ENCODE peak calls at places on chromosome 17, in eight cellular contexts. R, B, T, Q, S, E, M and A are unnamed samples.

GRCh38 chr17:79600613-79601221 is 10.1 kb downstream of the RBFOX3 start:
- DNase-seq in T (no peak), M (no peak), S (no peak), Q (no peak), R (no peak), B (no peak), E (no peak), A (no peak)

GRCh38 chr17:50908860-50909764 is 43.0 kb upstream of the TOB1 start:
- DNase-seq in Q (no peak), T (no peak), S (no peak), B (no peak), M (no peak), E (no peak), R (peak), A (no peak)

GRCh38 chr17:82214012-82214628 is 1.5 kb upstream of the CCDC57 start:
- DNase-seq in M (no peak), E (no peak), T (no peak), B (no peak), S (no peak), R (no peak), Q (no peak), A (no peak)

GRCh38 chr17:59684967-59685366 is 22.3 kb downstream of the PTRH2 start:
- DNase-seq in M (no peak), B (no peak), S (no peak), E (no peak), R (no peak), T (no peak), Q (no peak), A (no peak)

GRCh38 chr17:65463242-65463641 is 98.2 kb downstream of the AXIN2 start:
- DNase-seq in M (peak), S (no peak), B (peak), R (no peak), T (no peak), E (no peak), Q (no peak), A (no peak)

GRCh38 chr17:72614476-72614870 is 478.0 kb downstream of the SLC39A11 start:
- DNase-seq in S (no peak), R (no peak), B (peak), E (no peak), T (no peak), Q (no peak), M (no peak), A (no peak)

GRCh38 chr17:57331423-57331822 is 75.1 kb downstream of the MSI2 start:
- DNase-seq in T (no peak), B (no peak), E (no peak), R (no peak), M (no peak), Q (no peak), S (no peak), A (no peak)

GRCh38 chr17:69594641-69595040 is 180.1 kb downstream of the MAP2K6 start:
- DNase-seq in S (no peak), M (no peak), E (no peak), B (no peak), R (no peak), T (peak), Q (no peak), A (no peak)

GRCh38 chr17:48084932-48085331 is 16.3 kb downstream of the CBX1 start:
- DNase-seq in B (no peak), R (no peak), Q (no peak), E (no peak), M (no peak), T (no peak), S (no peak), A (no peak)

GRCh38 chr17:29251969-29252866 is 5.6 kb downstream of the CRYBA1 start:
- DNase-seq in T (no peak), S (peak), Q (peak), M (peak), B (peak), R (peak), E (no peak), A (no peak)

GRCh38 chr17:35653619-35654361 is 66.7 kb downstream of the AP2B1 start:
- DNase-seq in Q (no peak), S (no peak), T (no peak), B (no peak), M (no peak), R (no peak), E (no peak), A (no peak)

GRCh38 chr17:59762022-59762825 is 54.8 kb downstream of the VMP1 start:
- DNase-seq in B (peak), E (no peak), S (peak), R (no peak), M (peak), Q (no peak), T (no peak), A (no peak)

GRCh38 chr17:39979865-39980401 is 674 bp upstream of the PSMD3 start:
- DNase-seq in B (peak), S (no peak), T (peak), E (no peak), Q (peak), M (peak), R (peak), A (no peak)

GRCh38 chr17:70905796-70906195 is 736.5 kb downstream of the KCNJ2 start:
- DNase-seq in Q (no peak), R (no peak), E (no peak), M (peak), T (no peak), B (peak), S (no peak), A (no peak)

GRCh38 chr17:34606721-34607120 is 27.3 kb downstream of the TMEM132E start:
- DNase-seq in M (no peak), R (no peak), B (no peak), E (no peak), S (no peak), Q (no peak), T (no peak), A (no peak)

GRCh38 chr17:17141279-17141678 is 64.9 kb downstream of the PLD6 start:
- DNase-seq in M (no peak), S (no peak), E (no peak), T (peak), R (no peak), Q (no peak), B (no peak), A (no peak)

GRCh38 chr17:14112407-14112806 is 43.1 kb downstream of the COX10 start:
- DNase-seq in T (no peak), E (no peak), S (no peak), R (no peak), B (no peak), Q (no peak), M (no peak), A (no peak)

GRCh38 chr17:32931686-32932085 is 3.7 kb downstream of the TMEM98 start:
- DNase-seq in B (peak), Q (no peak), S (no peak), R (no peak), T (no peak), E (no peak), M (no peak), A (no peak)

GRCh38 chr17:41467546-41467945 is 360 bp upstream of the KRT32 start:
- DNase-seq in B (peak), E (no peak), S (no peak), Q (no peak), R (no peak), M (peak), T (no peak), A (no peak)

GRCh38 chr17:56499799-56500388 is 93.6 kb upstream of the NOG start:
- DNase-seq in M (peak), E (no peak), T (peak), S (no peak), Q (no peak), R (peak), B (peak), A (no peak)

GRCh38 chr17:34721326-34721725 is 141.9 kb downstream of the TMEM132E start:
- DNase-seq in B (no peak), Q (no peak), R (no peak), S (no peak), M (no peak), E (no peak), T (no peak), A (no peak)

GRCh38 chr17:47670064-47670463 is 20.3 kb downstream of the KPNB1 start:
- DNase-seq in T (no peak), S (no peak), E (no peak), R (no peak), B (no peak), M (no peak), Q (no peak), A (no peak)

GRCh38 chr17:56593073-56593740 is at the start of gene NOG:
- DNase-seq in S (peak), B (peak), M (peak), Q (peak), R (peak), E (no peak), T (peak), A (peak)

GRCh38 chr17:3400008-3400407 is 1.8 kb upstream of the OR1E1 start:
- DNase-seq in R (no peak), E (no peak), M (no peak), B (no peak), T (no peak), S (no peak), Q (no peak), A (no peak)

GRCh38 chr17:83170571-83171260 is 91.3 kb downstream of the METRNL start:
- DNase-seq in S (no peak), T (no peak), Q (no peak), E (no peak), B (no peak), M (no peak), R (no peak), A (peak)

GRCh38 chr17:57849874-57850754 is at the start of gene MRPS23:
- DNase-seq in R (peak), M (peak), Q (peak), T (peak), B (peak), E (peak), S (peak), A (peak)

GRCh38 chr17:73291260-73291801 is 20.5 kb downstream of the CDC42EP4 start:
- DNase-seq in M (peak), S (peak), R (no peak), T (no peak), B (peak), E (no peak), Q (peak), A (no peak)

GRCh38 chr17:64635647-64636305 is 26.3 kb downstream of the SMURF2 start:
- DNase-seq in E (no peak), R (no peak), B (peak), M (peak), S (peak), Q (no peak), T (no peak), A (no peak)

GRCh38 chr17:50352693-50353599 is 7.0 kb downstream of the XYLT2 start:
- DNase-seq in B (no peak), S (no peak), Q (no peak), R (no peak), M (no peak), E (no peak), T (no peak), A (no peak)

GRCh38 chr17:41653421-41654133 is 29.2 kb upstream of the KRT17 start:
- DNase-seq in E (no peak), S (no peak), R (no peak), T (no peak), B (no peak), Q (no peak), M (no peak), A (no peak)

GRCh38 chr17:34386925-34387550 is 24.0 kb upstream of the CCL1 start:
- DNase-seq in E (no peak), S (no peak), R (no peak), T (no peak), B (peak), Q (no peak), M (peak), A (no peak)

GRCh38 chr17:74730491-74731346 is 6.3 kb upstream of the RAB37 start:
- DNase-seq in S (peak), Q (no peak), R (no peak), T (no peak), E (no peak), B (no peak), M (no peak), A (no peak)

GRCh38 chr17:8826808-8827435 is 27.8 kb upstream of the MFSD6L start:
- DNase-seq in R (no peak), M (no peak), S (no peak), E (no peak), B (no peak), Q (no peak), T (no peak), A (peak)

DNA sequence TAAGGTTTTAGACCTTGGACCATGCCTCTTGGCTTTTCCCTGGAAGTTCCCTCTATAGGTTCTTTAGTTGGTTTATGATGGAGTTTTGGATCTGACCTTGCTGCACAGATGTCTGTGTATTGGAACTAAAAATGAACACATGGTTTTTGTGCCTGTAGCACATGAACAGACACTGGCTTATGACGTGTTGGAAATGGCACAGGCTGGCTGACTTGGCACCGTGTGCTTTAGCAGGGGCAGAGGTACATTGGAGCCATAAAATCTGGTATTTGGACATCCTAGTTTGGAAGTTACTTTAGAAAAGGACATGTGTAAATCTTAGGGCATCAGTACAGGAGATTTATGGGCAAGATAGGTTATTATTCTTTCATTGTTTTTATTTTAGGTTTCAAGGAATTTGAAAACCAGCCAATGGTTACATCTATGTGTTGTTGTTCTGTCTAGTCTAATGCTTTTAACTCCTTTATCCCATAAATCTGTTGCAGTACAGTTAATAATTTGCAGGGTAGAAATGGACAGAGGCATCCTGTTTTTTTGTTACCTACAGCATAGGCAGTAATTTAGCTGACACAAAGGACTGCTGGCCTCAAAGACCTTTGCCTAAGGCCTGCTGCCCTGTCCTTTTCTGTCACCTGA is 6.0 kb downstream of the SOCS7 start:
- DNase-seq in B (peak), Q (no peak), E (no peak), M (no peak), T (no peak), R (no peak), S (no peak), A (no peak)
- TF ChIP-seq CTCF in B (no peak), Q (no peak), E (no peak), M (no peak), T (no peak), R (no peak), S (no peak), A (no peak)

GRCh38 chr17:6420173-6420641 is 14.7 kb downstream of the AIPL1 start:
- DNase-seq in S (no peak), R (no peak), M (peak), E (no peak), Q (peak), T (peak), B (peak), A (no peak)
- TF ChIP-seq CTCF in S (no peak), R (no peak), M (peak), E (no peak), Q (peak), T (peak), B (peak), A (peak)

GRCh38 chr17:45121055-45121454 is 11.3 kb downstream of the PLCD3 start:
- DNase-seq in Q (no peak), B (no peak), E (no peak), S (no peak), R (no peak), M (no peak), T (no peak), A (no peak)

GRCh38 chr17:45119964-45120363 is 12.4 kb downstream of the PLCD3 start:
- DNase-seq in M (no peak), S (no peak), E (no peak), Q (no peak), T (no peak), R (no peak), B (no peak), A (no peak)

GRCh38 chr17:45117848-45118646 is 14.3 kb downstream of the PLCD3 start:
- DNase-seq in S (no peak), T (no peak), E (no peak), Q (no peak), M (no peak), B (no peak), R (no peak), A (no peak)

GRCh38 chr17:45118691-45119090 is 13.6 kb downstream of the PLCD3 start:
- DNase-seq in S (no peak), B (no peak), M (no peak), T (no peak), E (no peak), Q (no peak), R (no peak), A (no peak)

GRCh38 chr17:45120558-45120957 is 11.8 kb downstream of the PLCD3 start:
- DNase-seq in T (no peak), R (no peak), S (no peak), Q (no peak), E (no peak), B (no peak), M (no peak), A (no peak)
- TF ChIP-seq CTCF in T (no peak), R (no peak), S (no peak), Q (no peak), E (no peak), B (no peak), M (no peak), A (no peak)

GRCh38 chr17:9928601-9929341 is 23.7 kb upstream of the RCVRN start:
- DNase-seq in B (peak), R (peak), E (no peak), M (peak), T (peak), Q (peak), S (no peak), A (no peak)
- TF ChIP-seq CTCF in B (peak), R (peak), E (no peak), M (peak), T (peak), Q (peak), S (no peak), A (peak)

GRCh38 chr17:21288581-21289017 is 4.1 kb downstream of the MAP2K3 start:
- DNase-seq in E (no peak), B (no peak), Q (no peak), T (no peak), S (peak), R (no peak), M (no peak), A (no peak)
- TF ChIP-seq CTCF in E (no peak), B (no peak), Q (no peak), T (no peak), S (peak), R (no peak), M (no peak), A (no peak)

DNA sequence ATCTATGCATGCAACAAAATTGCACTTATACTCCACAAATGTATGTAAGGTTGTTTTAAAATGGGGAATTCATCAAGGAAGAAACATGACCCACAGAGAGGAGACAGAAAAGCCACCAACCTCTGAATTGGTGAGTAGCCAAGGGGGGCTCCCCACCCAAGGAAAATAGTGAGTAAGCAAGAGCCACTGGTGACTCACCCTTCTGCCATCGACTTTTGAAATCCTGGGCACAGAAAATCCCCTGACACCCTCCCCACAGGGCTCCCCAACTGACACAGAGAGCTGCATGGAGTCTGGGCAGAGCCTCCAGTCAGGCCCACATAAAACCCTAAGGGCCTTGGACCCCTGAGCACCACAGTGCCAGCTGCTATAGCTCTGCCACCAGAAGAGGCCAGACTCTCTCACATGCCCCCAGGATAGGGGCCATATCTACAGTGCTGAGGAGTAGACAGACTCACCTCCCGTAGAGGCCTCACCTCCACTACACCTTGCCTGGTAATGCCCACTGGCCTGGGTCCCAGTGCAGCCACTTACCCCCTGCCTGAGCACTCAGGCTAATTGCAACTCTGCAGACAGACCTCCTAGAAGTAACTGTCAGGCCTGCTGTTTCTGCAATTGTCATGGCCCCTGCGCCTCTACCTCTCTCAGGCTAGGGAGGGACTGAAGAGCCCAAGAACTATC is 244.7 kb upstream of the WSB1 start:
- DNase-seq in E (no peak), T (no peak), S (no peak), B (no peak), Q (no peak), M (no peak), R (no peak), A (no peak)
- TF ChIP-seq CTCF in E (no peak), T (no peak), S (no peak), B (no peak), Q (no peak), M (no peak), R (no peak), A (no peak)

DNA sequence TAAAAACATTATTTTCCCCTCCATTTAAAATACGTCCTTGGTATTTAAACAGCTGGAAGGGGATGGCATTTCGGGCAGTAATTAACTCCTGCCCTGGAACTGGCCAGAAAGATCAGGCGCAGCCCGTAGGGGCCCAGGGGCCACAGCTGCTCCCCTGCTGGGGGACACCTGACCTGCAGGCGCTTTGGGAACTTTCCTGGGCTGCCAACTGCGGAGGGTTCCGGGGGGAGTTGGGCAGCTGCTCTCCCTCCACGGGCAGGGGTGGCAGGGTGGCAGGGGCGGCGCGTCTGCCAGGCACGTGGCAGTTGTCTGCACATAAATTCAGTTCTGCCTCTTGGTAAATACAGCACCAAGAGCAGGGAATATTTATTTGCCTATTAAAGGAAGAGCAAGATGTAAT is 30.1 kb upstream of the CHMP6 start:
- DNase-seq in T (no peak), M (no peak), B (no peak), S (no peak), R (no peak), E (no peak), Q (no peak), A (no peak)
- TF ChIP-seq CTCF in T (no peak), M (no peak), B (no peak), S (no peak), R (peak), E (no peak), Q (no peak), A (peak)

DNA sequence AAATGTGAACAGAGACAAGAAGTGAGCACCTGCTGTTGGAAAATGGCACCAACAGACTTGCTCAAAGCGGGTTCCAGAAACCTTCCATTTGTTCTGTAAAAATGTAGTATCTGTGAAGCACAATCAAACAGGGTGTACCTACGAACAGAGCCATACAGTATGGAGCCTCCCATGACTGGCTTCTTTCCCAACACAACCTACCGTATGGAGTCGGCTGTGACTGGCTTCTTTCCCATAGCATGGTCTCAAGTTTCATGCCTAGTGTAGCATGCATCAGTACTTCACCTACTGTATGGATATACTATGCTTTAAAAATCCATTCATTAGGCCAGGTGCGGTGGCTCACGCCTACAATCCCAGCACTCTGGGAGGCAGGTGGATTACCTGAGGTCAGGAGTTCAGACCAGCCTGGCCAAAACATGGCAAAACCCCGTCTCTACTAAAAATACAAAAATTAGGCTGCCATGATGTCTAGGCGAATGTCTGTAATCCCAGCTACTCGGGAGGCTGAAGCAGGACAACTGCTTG is 26.2 kb downstream of the YWHAE start:
- DNase-seq in M (no peak), B (no peak), Q (no peak), S (no peak), R (no peak), E (no peak), T (no peak), A (no peak)
- TF ChIP-seq CTCF in M (no peak), B (no peak), Q (no peak), S (no peak), R (no peak), E (no peak), T (no peak), A (no peak)

GRCh38 chr17:67390646-67391480 is 13.8 kb downstream of the PITPNC1 start:
- DNase-seq in R (no peak), E (no peak), M (peak), Q (peak), S (peak), T (no peak), B (peak), A (no peak)
- TF ChIP-seq CTCF in R (no peak), E (no peak), M (no peak), Q (no peak), S (no peak), T (no peak), B (no peak), A (no peak)